ENCODE peak calls at places on chromosomes 5 and 9, in eight cellular contexts. V is AG09309, J is heart left ventricle, L is cardiac fibroblast, P is left ventricle myocardium inferior, G is tibial artery, E is foreskin fibroblast, W is BJ. Q is an unnamed sample.

GRCh38 chr5:73654861-73655318 is 28.9 kb downstream of the ARHGEF28 start:
- DNase-seq in L (no peak), P (no peak), J (no peak), G (no peak), W (no peak), V (no peak), E (peak), Q (no peak)

GRCh38 chr5:149188383-149188782 is 47.1 kb downstream of the ABLIM3 start:
- DNase-seq in J (no peak), V (no peak), L (no peak), G (no peak), W (no peak), E (no peak), P (no peak), Q (no peak)

GRCh38 chr9:69097923-69098593 is 62.5 kb downstream of the FXN start:
- DNase-seq in G (no peak), L (no peak), J (no peak), V (no peak), P (no peak), W (no peak), E (no peak), Q (no peak)

GRCh38 chr5:157820593-157821252 is 38.2 kb downstream of the CLINT1 start:
- DNase-seq in P (no peak), G (no peak), L (peak), J (no peak), W (no peak), E (no peak), V (no peak), Q (peak)

GRCh38 chr5:170302729-170303501 is 5.3 kb upstream of the LCP2 start:
- DNase-seq in E (no peak), V (no peak), G (no peak), L (peak), W (no peak), J (peak), P (peak), Q (peak)

GRCh38 chr5:4230531-4230904 is 634.9 kb downstream of the IRX1 start:
- DNase-seq in V (no peak), W (no peak), J (no peak), L (no peak), E (no peak), G (no peak), P (no peak), Q (no peak)

GRCh38 chr9:116312221-116312620 is 158.6 kb downstream of the PAPPA start:
- DNase-seq in E (no peak), P (no peak), W (no peak), L (no peak), G (no peak), J (no peak), V (no peak), Q (no peak)

GRCh38 chr9:124392254-124392653 is 23.0 kb downstream of the PSMB7 start:
- DNase-seq in L (no peak), J (peak), W (no peak), E (no peak), G (peak), P (peak), V (no peak), Q (no peak)

GRCh38 chr5:83726912-83727311 is 6.3 kb upstream of the HAPLN1 start:
- DNase-seq in G (no peak), P (no peak), W (no peak), L (peak), V (peak), J (no peak), E (no peak), Q (no peak)

GRCh38 chr5:131525805-131526204 is 109.2 kb downstream of the RAPGEF6 start:
- DNase-seq in W (no peak), P (no peak), J (no peak), E (no peak), V (no peak), G (no peak), L (peak), Q (peak)

GRCh38 chr9:113910036-113910639 is 34.0 kb downstream of the ZNF618 start:
- DNase-seq in P (no peak), G (no peak), V (no peak), J (no peak), L (no peak), E (no peak), W (no peak), Q (no peak)

GRCh38 chr5:37717613-37718431 is 122.0 kb downstream of the GDNF start:
- DNase-seq in E (peak), P (no peak), W (no peak), L (peak), V (no peak), J (peak), G (no peak), Q (peak)

GRCh38 chr9:2158111-2158610 is 143.0 kb downstream of the SMARCA2 start:
- DNase-seq in G (no peak), V (no peak), L (peak), W (no peak), P (peak), E (peak), J (peak), Q (peak)

GRCh38 chr5:1390861-1391600 is 46.1 kb upstream of the CLPTM1L start:
- DNase-seq in V (no peak), P (no peak), W (no peak), G (no peak), J (peak), L (no peak), E (no peak), Q (no peak)

GRCh38 chr5:25427233-25427632 is 782.5 kb upstream of the CDH10 start:
- DNase-seq in E (no peak), J (no peak), P (no peak), G (no peak), L (no peak), W (no peak), V (no peak), Q (no peak)

GRCh38 chr9:120621941-120622340 is 42.0 kb upstream of the CDK5RAP2 start:
- DNase-seq in P (no peak), E (no peak), G (no peak), V (no peak), L (no peak), W (no peak), J (no peak), Q (no peak)

GRCh38 chr5:131523500-131524185 is 111.4 kb downstream of the RAPGEF6 start:
- DNase-seq in L (no peak), G (no peak), J (no peak), E (no peak), W (no peak), V (no peak), P (no peak), Q (no peak)

GRCh38 chr5:106801554-106801953 is 869.2 kb downstream of the EFNA5 start:
- DNase-seq in V (no peak), L (no peak), W (no peak), P (no peak), E (no peak), J (no peak), G (no peak), Q (no peak)

GRCh38 chr9:76419782-76420380 is 25.7 kb upstream of the RFK start:
- DNase-seq in J (no peak), P (no peak), V (no peak), L (peak), G (no peak), W (no peak), E (no peak), Q (peak)

GRCh38 chr5:138230981-138231589 is 18.0 kb upstream of the CDC23 start:
- DNase-seq in J (no peak), G (no peak), V (no peak), P (no peak), W (no peak), L (peak), E (no peak), Q (peak)

GRCh38 chr9:113542016-113542415 is 78.5 kb downstream of the RGS3 start:
- DNase-seq in V (no peak), W (no peak), L (no peak), J (no peak), E (no peak), P (no peak), G (peak), Q (no peak)

GRCh38 chr5:177531209-177531940 is 14.6 kb upstream of the DDX41 start:
- DNase-seq in E (no peak), L (no peak), V (no peak), J (peak), W (no peak), G (no peak), P (no peak), Q (no peak)

GRCh38 chr9:134245179-134245578 is 80.8 kb upstream of the RNU6ATAC start:
- DNase-seq in W (no peak), V (no peak), E (no peak), L (no peak), P (no peak), G (no peak), J (peak), Q (no peak)

GRCh38 chr5:80659111-80659510 is 4.3 kb upstream of the DHFR start:
- DNase-seq in P (no peak), L (peak), W (peak), V (no peak), G (no peak), E (peak), J (no peak), Q (peak)

GRCh38 chr5:54942064-54942778 is 43.2 kb downstream of the ESM1 start:
- DNase-seq in L (peak), P (no peak), V (no peak), E (no peak), G (no peak), J (no peak), W (no peak), Q (peak)

GRCh38 chr9:115883467-115884329 is 269.9 kb upstream of the PAPPA start:
- DNase-seq in L (peak), P (no peak), E (peak), V (no peak), J (peak), W (no peak), G (no peak), Q (peak)

GRCh38 chr5:102651466-102651865 is 103.6 kb upstream of the PAM start:
- DNase-seq in P (no peak), V (no peak), W (no peak), G (no peak), J (no peak), E (no peak), L (no peak), Q (no peak)

GRCh38 chr5:56128166-56128565 is 105.0 kb downstream of the ANKRD55 start:
- DNase-seq in V (no peak), W (no peak), G (no peak), J (peak), P (peak), E (no peak), L (peak), Q (no peak)
- TF ChIP-seq CTCF in V (no peak), W (no peak), G (no peak), J (no peak), P (no peak), E (no peak), L (no peak), Q (no peak)

DNA sequence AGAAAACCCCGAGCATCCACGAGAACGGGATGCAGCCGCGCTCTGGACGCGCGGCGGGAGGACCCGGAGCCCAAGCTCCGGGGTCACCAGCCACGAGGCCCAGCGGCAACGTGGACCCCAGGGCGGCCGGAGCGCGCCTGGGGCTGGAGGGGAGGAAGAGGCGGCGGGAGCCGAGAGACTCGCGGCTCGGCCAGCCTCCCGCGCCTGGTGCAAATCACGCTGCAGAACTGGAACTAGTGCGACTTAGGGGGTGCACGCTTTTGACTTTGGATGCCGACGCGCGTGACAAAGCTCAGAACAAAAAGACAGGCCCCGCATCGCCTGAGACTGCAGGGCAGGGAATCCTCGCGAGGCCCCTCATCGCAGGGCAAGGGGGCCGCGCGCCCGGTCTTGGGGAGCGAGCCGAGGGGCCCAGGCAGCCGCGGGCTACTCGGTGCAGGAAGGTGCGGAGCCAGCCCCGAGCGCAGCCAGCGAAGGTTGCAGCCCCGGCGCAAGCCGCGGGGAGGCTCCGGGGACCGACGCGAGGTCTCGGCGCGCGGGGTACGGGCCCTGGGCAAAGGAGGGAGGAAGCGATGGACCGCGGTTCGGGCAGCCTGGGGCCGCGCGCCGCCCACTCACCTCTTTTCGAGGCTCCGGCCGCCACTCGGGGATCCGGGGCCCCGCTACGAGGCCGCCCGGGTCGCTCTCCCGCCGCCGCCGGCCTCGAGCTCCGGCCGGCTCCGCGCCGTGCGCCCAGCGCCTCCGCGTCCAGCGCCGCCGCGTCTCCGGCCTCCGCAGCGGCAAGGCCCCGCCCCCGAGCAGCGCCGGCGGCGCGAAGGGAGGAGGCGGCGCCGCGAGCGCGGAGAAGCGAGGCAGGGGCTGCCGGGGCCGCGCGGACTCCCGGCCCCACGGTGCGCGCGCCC is at the start of gene GOLM1:
- DNase-seq in L (peak), P (peak), V (no peak), W (no peak), E (peak), J (peak), G (no peak), Q (peak)
- H3K4me3 ChIP-seq in L (peak), P (peak), V (peak), W (peak), E (peak), J (peak), G (peak), Q (peak)

DNA sequence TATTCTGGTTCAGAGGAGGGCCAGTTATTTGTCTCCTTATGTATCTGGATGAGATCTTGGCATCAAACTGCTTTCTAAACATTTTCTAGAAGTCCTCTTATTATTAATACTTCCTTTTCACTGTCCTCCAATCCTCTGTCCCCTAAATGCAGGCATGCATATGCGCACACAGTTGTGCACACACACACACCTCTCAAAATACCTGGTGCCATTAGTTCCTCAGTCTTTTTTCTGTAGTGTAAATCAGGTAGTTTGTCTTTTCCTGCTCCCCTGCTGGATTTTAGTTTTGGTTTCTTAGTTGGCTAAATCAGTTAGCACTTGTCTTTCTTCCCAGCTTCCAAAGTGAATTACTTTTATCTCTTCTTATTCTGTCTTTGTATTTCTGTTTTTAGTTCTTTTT is 55.8 kb upstream of the LRRC70 start:
- DNase-seq in J (no peak), W (no peak), V (no peak), P (no peak), G (no peak), L (no peak), E (no peak), Q (no peak)
- TF ChIP-seq CTCF in J (no peak), W (no peak), V (no peak), P (no peak), G (no peak), L (no peak), E (no peak), Q (no peak)

GRCh38 chr9:93948456-93949072 is 6.6 kb downstream of the BARX1 start:
- DNase-seq in W (no peak), L (no peak), E (no peak), J (no peak), P (no peak), V (no peak), G (no peak), Q (no peak)
- H3K4me3 ChIP-seq in W (no peak), L (no peak), E (no peak), J (no peak), P (no peak), V (no peak), G (no peak), Q (no peak)

DNA sequence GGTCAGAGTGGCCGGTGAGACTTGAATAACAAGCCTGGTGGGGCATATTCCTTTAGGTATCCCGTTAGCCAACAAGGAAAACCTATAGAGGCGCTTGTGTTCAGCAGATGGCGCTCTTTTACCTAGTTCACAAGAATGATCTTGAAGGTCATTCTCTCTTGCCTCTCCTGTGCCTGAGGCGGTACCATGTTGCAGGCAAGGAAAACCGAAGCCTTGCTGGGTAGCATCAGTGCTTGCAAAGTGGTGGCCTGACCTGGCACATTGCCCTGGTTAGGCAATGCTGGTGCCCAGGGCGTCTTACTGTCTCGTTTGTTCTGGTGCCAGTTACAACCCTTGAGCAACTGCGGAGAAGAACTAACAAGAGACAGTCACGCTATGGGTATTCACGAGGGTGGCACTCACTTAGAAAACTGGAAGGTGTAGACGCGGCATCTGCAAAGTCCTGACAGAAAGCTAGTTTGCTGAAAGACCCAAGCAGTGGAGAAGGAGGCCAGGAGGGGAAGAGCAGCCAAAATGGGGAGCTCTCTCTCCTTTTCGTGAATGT is 56.7 kb downstream of the AOPEP start:
- DNase-seq in E (peak), V (peak), J (peak), G (peak), W (peak), L (peak), P (peak), Q (peak)
- TF ChIP-seq CTCF in E (peak), V (peak), J (peak), G (peak), W (peak), L (peak), P (peak), Q (peak)

DNA sequence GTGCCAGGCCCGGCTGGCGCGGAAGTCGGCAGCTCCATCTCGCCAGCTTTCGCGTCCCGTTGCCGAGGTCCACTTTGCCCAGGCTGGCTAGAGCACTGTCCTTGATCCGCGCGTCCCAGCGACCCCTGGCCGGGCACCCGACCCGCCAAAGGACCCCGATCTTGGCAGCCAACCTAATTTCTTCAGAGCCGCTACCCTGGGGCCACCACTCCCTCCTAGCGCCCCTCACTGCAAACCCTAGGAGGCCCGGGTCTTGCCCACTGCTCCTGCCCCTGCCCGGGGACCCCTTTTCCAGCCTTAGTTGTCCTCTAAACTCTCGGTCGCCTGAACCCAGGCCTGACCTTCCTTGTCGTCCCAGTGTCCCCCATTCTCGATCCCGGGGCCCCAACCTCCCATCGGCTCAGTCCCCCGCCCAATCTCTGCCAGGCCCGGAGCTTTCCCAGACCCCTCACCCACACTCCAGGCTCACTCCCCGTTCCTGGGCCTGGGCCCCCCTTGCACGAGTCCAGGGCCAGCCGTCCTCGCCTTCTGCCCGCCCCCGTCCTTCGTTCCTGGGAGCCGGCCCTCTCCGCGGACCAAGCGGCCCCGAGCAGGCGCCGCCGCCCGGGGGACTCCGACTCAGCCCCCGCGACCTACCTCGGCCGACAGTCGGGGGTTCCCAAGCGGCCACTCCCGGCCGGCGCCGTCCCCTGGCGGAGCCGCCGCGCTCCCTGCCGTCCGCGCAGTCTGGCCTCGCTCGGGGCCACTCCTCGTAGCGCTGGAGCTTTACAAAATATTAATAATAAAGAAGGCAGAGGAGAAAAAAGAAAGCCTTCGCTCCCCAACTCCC is 701 bp upstream of the LMX1B start:
- DNase-seq in W (no peak), P (no peak), V (no peak), G (no peak), E (no peak), J (no peak), L (no peak), Q (no peak)
- H3K4me3 ChIP-seq in W (no peak), P (peak), V (no peak), G (peak), E (no peak), J (peak), L (no peak), Q (no peak)